ENCODE peak calls at places on chromosomes 11 and 22, in eight cellular contexts. U is HTR-8/SVneo; X is stimulated activated CD8-positive, alpha-beta memory T cell treated with anti-CD3 and anti-CD28 coated beads, Interleukin-15, amount 100 ng/mL, for 1 hour; W is A172; R is effector CD4-positive, alpha-beta T cell; Q is aorta; J is NCI-H345; V is T-helper 1 cell. Z is an unnamed sample.

GRCh38 chr11:100515087-100515486 is 172.0 kb upstream of the ARHGAP42 start:
- DNase-seq in U (peak; percentile 20), X (no peak), W (peak; percentile 50), R (no peak), Q (no peak), J (no peak), V (no peak), Z (peak; percentile 6)

GRCh38 chr22:36331912-36332622 is 55.7 kb downstream of the MYH9 start:
- DNase-seq in U (no peak), X (no peak), W (no peak), R (peak; percentile 45), Q (peak; percentile 88), J (no peak), V (no peak), Z (peak; percentile 67)

GRCh38 chr22:22410121-22410520 is 98.4 kb downstream of the ZNF280B start:
- DNase-seq in U (no peak), X (no peak), W (no peak), R (no peak), Q (no peak), J (no peak), V (no peak), Z (peak; percentile 26)

GRCh38 chr11:66328036-66328306 is 8.3 kb downstream of the RIN1 start:
- DNase-seq in U (no peak), X (no peak), W (no peak), R (no peak), Q (no peak), J (no peak), V (no peak), Z (no peak)

GRCh38 chr11:68735125-68735524 is 16.2 kb downstream of the TESMIN start:
- DNase-seq in U (no peak), X (no peak), W (no peak), R (no peak), Q (no peak), J (no peak), V (no peak), Z (no peak)

GRCh38 chr22:32281092-32281491 is 25.9 kb upstream of the SLC5A4 start:
- DNase-seq in U (no peak), X (no peak), W (peak; percentile 73), R (no peak), Q (no peak), J (peak; percentile 0), V (no peak), Z (peak; percentile 53)

GRCh38 chr22:49637255-49637760 is 190.4 kb downstream of the BRD1 start:
- DNase-seq in U (no peak), X (no peak), W (no peak), R (no peak), Q (no peak), J (no peak), V (no peak), Z (no peak)

GRCh38 chr11:128235958-128236357 is 351.4 kb downstream of the ETS1 start:
- DNase-seq in U (no peak), X (no peak), W (no peak), R (no peak), Q (no peak), J (peak; percentile 58), V (no peak), Z (no peak)

GRCh38 chr22:27978317-27978716 is 59.3 kb upstream of the PITPNB start:
- DNase-seq in U (no peak), X (no peak), W (no peak), R (no peak), Q (no peak), J (no peak), V (no peak), Z (no peak)

GRCh38 chr11:105915036-105915435 is 107.0 kb downstream of the MSANTD4 start:
- DNase-seq in U (no peak), X (no peak), W (no peak), R (no peak), Q (no peak), J (no peak), V (no peak), Z (no peak)

GRCh38 chr11:116421529-116422185 is 351.1 kb downstream of the BUD13 start:
- DNase-seq in U (no peak), X (no peak), W (no peak), R (no peak), Q (no peak), J (peak; percentile 48), V (no peak), Z (no peak)

GRCh38 chr22:25563757-25564319 is 637 bp upstream of the GRK3 start:
- DNase-seq in U (no peak), X (no peak), W (no peak), R (no peak), Q (no peak), J (no peak), V (no peak), Z (no peak)

GRCh38 chr22:35288116-35288515 is 11.6 kb upstream of the TOM1 start:
- DNase-seq in U (no peak), X (no peak), W (no peak), R (no peak), Q (no peak), J (no peak), V (no peak), Z (no peak)

GRCh38 chr11:2088746-2089535 is 50.2 kb downstream of the IGF2 start:
- DNase-seq in U (no peak), X (no peak), W (no peak), R (no peak), Q (peak; percentile 48), J (no peak), V (no peak), Z (no peak)

GRCh38 chr11:35404397-35404775 is 15.0 kb downstream of the SLC1A2 start:
- DNase-seq in U (peak; percentile 28), X (no peak), W (peak; percentile 45), R (no peak), Q (peak; percentile 84), J (no peak), V (no peak), Z (peak; percentile 83)

GRCh38 chr11:105489431-105489830 is 120.4 kb upstream of the GRIA4 start:
- DNase-seq in U (no peak), X (no peak), W (no peak), R (no peak), Q (no peak), J (peak; percentile 47), V (no peak), Z (no peak)

GRCh38 chr11:61151545-61152252 is 9.5 kb downstream of the VPS37C start:
- DNase-seq in U (no peak), X (no peak), W (no peak), R (no peak), Q (peak; percentile 6), J (no peak), V (no peak), Z (no peak)

GRCh38 chr11:7642747-7643146 is 30.6 kb downstream of the CYB5R2 start:
- DNase-seq in U (no peak), X (no peak), W (no peak), R (no peak), Q (no peak), J (no peak), V (no peak), Z (no peak)

GRCh38 chr22:39177456-39177775 is 24.9 kb upstream of the CBX7 start:
- DNase-seq in U (no peak), X (no peak), W (no peak), R (no peak), Q (peak; percentile 41), J (no peak), V (no peak), Z (no peak)

GRCh38 chr11:79342236-79342635 is 98.6 kb downstream of the TENM4 start:
- DNase-seq in U (no peak), X (no peak), W (no peak), R (no peak), Q (no peak), J (no peak), V (no peak), Z (no peak)

GRCh38 chr11:1292018-1292643 is 17.3 kb downstream of the TOLLIP start:
- DNase-seq in U (no peak), X (no peak), W (no peak), R (no peak), Q (peak; percentile 46), J (no peak), V (no peak), Z (no peak)

GRCh38 chr11:89205378-89205777 is 27.7 kb downstream of the TYR start:
- DNase-seq in U (no peak), X (no peak), W (no peak), R (no peak), Q (no peak), J (no peak), V (no peak), Z (no peak)

GRCh38 chr11:118002541-118003019 is 16.4 kb downstream of the IL10RA start:
- DNase-seq in U (no peak), X (no peak), W (no peak), R (no peak), Q (no peak), J (no peak), V (no peak), Z (no peak)

GRCh38 chr22:33723915-33724314 is 196.4 kb downstream of the LARGE1 start:
- DNase-seq in U (no peak), X (no peak), W (no peak), R (no peak), Q (no peak), J (no peak), V (no peak), Z (no peak)

GRCh38 chr11:118901494-118902335 is 18.0 kb downstream of the CXCR5 start:
- DNase-seq in U (no peak), X (no peak), W (no peak), R (no peak), Q (peak; percentile 73), J (no peak), V (no peak), Z (no peak)

GRCh38 chr11:45094958-45095690 is 51.3 kb upstream of the PRDM11 start:
- DNase-seq in U (no peak), X (no peak), W (no peak), R (no peak), Q (no peak), J (no peak), V (no peak), Z (no peak)

GRCh38 chr11:46564459-46564858 is 29.4 kb downstream of the AMBRA1 start:
- DNase-seq in U (no peak), X (no peak), W (peak; percentile 73), R (no peak), Q (no peak), J (no peak), V (no peak), Z (no peak)

GRCh38 chr11:122642472-122642922 is 13.0 kb upstream of the UBASH3B start:
- DNase-seq in U (peak; percentile 86), X (no peak), W (peak; percentile 92), R (no peak), Q (peak; percentile 14), J (no peak), V (no peak), Z (peak; percentile 56)

GRCh38 chr11:103552086-103552485 is 442.9 kb downstream of the DYNC2H1 start:
- DNase-seq in U (no peak), X (no peak), W (no peak), R (no peak), Q (no peak), J (no peak), V (no peak), Z (no peak)

GRCh38 chr11:19547044-19547443 is 165.6 kb upstream of the NAV2 start:
- DNase-seq in U (no peak), X (no peak), W (no peak), R (no peak), Q (no peak), J (no peak), V (no peak), Z (no peak)

GRCh38 chr22:32528984-32529982 is 54.7 kb downstream of the FBXO7 start:
- DNase-seq in U (peak; percentile 81), X (peak; percentile 28), W (peak; percentile 64), R (peak; percentile 35), Q (peak; percentile 91), J (peak; percentile 32), V (peak; percentile 42), Z (peak; percentile 83)

GRCh38 chr11:35056391-35057093 is 82.4 kb upstream of the CD44 start:
- DNase-seq in U (no peak), X (no peak), W (no peak), R (no peak), Q (no peak), J (no peak), V (no peak), Z (no peak)

GRCh38 chr22:24952837-24953293 is 349 bp downstream of the KIAA1671 start:
- DNase-seq in U (no peak), X (no peak), W (peak; percentile 48), R (no peak), Q (peak; percentile 80), J (peak; percentile 36), V (no peak), Z (peak; percentile 19)

GRCh38 chr22:45709866-45710265 is 38.2 kb downstream of the ATXN10 start:
- DNase-seq in U (no peak), X (no peak), W (peak; percentile 58), R (no peak), Q (no peak), J (no peak), V (no peak), Z (no peak)

Z was measured in H4.